ENCODE peak calls at places on chromosomes 1 and 21, in nine cellular contexts. D is heart right ventricle; T is CD8-positive, alpha-beta T cell; N is psoas muscle; K is Peyer's patch; C is cardiac muscle cell; G is lower lobe of right lung; Q is A549; O is upper lobe of right lung. V is an unnamed sample.

GRCh38 chr1:86016076-86016746 is 140.4 kb downstream of the COL24A1 start:
- DNase-seq in D (no peak), T (no peak), N (no peak), K (no peak), C (no peak), G (no peak), Q (no peak), O (no peak), V (no peak)

GRCh38 chr1:211920602-211921226 is 90.2 kb upstream of the LPGAT1 start:
- DNase-seq in D (no peak), T (no peak), N (no peak), K (no peak), C (no peak), G (no peak), Q (no peak), O (no peak), V (peak; percentile 72)

GRCh38 chr21:26715878-26716506 is 129.2 kb downstream of the ADAMTS1 start:
- DNase-seq in D (peak; percentile 48), T (peak; percentile 22), N (no peak), K (no peak), C (peak; percentile 73), G (peak; percentile 44), Q (peak; percentile 10), O (no peak), V (peak; percentile 69)

GRCh38 chr21:41170442-41170841 is 2.5 kb downstream of the BACE2 start:
- DNase-seq in D (peak; percentile 32), T (no peak), N (no peak), K (no peak), C (peak; percentile 68), G (no peak), Q (peak; percentile 56), O (no peak), V (peak; percentile 55)

GRCh38 chr1:192967901-192968300 is 91.3 kb downstream of the UCHL5 start:
- DNase-seq in D (no peak), T (no peak), N (no peak), K (no peak), C (no peak), G (no peak), Q (no peak), O (no peak), V (no peak)

GRCh38 chr1:26861286-26861701 is 1.7 kb upstream of the SFN start:
- DNase-seq in D (no peak), T (no peak), N (no peak), K (no peak), C (no peak), G (no peak), Q (peak; percentile 46), O (no peak), V (peak; percentile 30)

GRCh38 chr1:91827094-91828006 is 58.6 kb downstream of the TGFBR3 start:
- DNase-seq in D (peak; percentile 71), T (no peak), N (no peak), K (no peak), C (no peak), G (peak; percentile 57), Q (peak; percentile 24), O (no peak), V (no peak)

GRCh38 chr1:192660613-192661012 is 24.7 kb downstream of the RGS13 start:
- DNase-seq in D (no peak), T (no peak), N (no peak), K (no peak), C (no peak), G (no peak), Q (no peak), O (no peak), V (no peak)

GRCh38 chr1:9890224-9890731 is 19.8 kb downstream of the CTNNBIP1 start:
- DNase-seq in D (peak; percentile 63), T (no peak), N (peak; percentile 74), K (no peak), C (no peak), G (no peak), Q (peak; percentile 21), O (no peak), V (peak; percentile 88)

DNA sequence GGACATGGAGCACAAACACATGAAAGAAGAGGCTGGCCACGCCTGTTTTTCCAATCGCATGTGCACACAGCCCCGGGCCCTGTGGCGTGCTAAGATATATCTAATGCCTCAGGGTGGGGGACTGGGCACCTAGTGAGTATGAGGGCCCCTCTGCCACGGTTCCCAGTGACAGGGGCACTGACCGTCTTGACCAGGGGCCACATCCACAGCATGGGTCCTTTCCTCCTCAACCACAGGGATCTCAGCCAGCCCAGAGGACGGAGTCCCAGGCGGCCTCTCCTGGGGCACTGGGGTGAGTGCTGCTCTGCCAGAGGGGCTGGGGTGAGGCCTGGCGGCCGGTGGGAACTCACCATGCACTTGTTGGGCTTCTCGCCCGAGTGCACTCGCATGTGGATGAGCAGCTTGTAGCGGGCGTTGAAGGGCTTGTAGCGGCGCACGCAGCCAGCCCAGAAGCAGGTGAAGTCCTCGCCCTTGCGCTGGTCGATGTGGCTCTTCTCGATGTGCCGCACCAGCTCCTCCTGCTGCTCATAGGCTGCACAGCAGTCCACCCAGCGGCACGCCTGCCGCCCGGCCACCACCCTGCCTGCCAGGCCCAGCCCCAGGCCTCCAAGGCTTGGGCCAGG is 134.7 kb downstream of the DMRTB1 start:
- DNase-seq in D (no peak), T (no peak), N (no peak), K (no peak), C (peak; percentile 74), G (peak; percentile 69), Q (no peak), O (peak; percentile 84), V (no peak)
- TF ChIP-seq CTCF in D (peak; percentile 42), T (no peak), N (peak; percentile 28), K (no peak), C (peak; percentile 33), G (peak; percentile 45), Q (peak; percentile 17), O (peak; percentile 42), V (peak; percentile 13)

GRCh38 chr1:16017461-16018303 is at the start of gene HSPB7:
- DNase-seq in D (peak; percentile 90), T (no peak), N (peak; percentile 96), K (no peak), C (peak; percentile 97), G (peak; percentile 69), Q (no peak), O (peak; percentile 77), V (peak; percentile 96)
- H3K4me3 ChIP-seq in D (peak within 1 kb of the TSS; percentile 72), T (no peak within 1 kb of the TSS), N (peak within 1 kb of the TSS; percentile 84), K (peak within 1 kb of the TSS; percentile 46), C (peak within 1 kb of the TSS; percentile 42), G (peak within 1 kb of the TSS; percentile 37), Q (no peak within 1 kb of the TSS), O (peak within 1 kb of the TSS; percentile 33), V (peak within 1 kb of the TSS; percentile 60)

DNA sequence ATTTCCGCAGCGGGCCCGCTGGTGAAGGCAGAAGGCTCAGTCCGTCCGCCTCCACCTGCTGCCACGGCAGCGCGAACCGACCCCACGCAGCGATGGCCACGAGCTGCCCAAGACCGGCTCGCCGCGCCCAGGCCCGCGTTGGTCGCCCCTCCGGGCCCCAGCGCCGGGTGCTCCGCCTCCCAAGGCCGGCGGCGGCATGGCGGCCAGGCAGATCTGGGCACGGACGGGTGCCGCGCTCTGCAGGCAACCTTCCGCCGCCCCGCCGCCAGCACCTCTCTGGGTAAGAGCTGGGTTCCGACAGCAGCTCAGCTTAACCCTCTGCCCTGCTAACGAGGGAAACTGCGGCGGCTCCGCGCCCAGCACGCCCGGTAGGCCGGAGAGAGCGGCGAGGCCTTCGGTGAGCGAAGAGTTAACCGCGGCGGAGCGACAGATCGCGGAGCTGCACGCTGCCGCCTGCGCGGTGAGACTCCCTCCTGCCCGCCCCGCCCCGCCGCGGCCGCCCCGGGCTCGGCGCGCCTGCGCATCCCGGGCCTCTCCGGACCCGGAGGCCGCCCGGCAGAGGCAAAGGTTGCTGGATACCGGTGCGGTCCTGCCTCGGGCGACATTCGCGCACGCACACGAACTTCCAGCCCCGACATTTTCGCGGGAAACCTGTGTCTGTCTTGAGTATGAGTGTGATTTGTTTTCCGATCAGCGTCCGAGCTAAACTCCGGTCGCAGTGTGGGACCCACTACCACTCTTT is at the start of gene C1orf53:
- DNase-seq in D (peak; percentile 78), T (peak; percentile 62), N (peak; percentile 93), K (peak; percentile 72), C (peak; percentile 95), G (peak; percentile 92), Q (peak; percentile 94), O (peak; percentile 95), V (peak; percentile 84)
- TF ChIP-seq CTCF in D (no peak), T (no peak), N (peak; percentile 16), K (no peak), C (no peak), G (peak; percentile 10), Q (no peak), O (no peak), V (no peak)

GRCh38 chr1:81234237-81234636 is 566.5 kb upstream of the ADGRL2 start:
- DNase-seq in D (no peak), T (no peak), N (no peak), K (no peak), C (no peak), G (no peak), Q (no peak), O (no peak), V (no peak)

GRCh38 chr1:81232505-81232904 is 568.2 kb upstream of the ADGRL2 start:
- DNase-seq in D (no peak), T (no peak), N (no peak), K (no peak), C (no peak), G (no peak), Q (no peak), O (no peak), V (peak; percentile 14)

GRCh38 chr1:81242103-81242502 is 558.6 kb upstream of the ADGRL2 start:
- DNase-seq in D (no peak), T (no peak), N (no peak), K (no peak), C (no peak), G (no peak), Q (no peak), O (no peak), V (no peak)

GRCh38 chr1:81233591-81233990 is 567.1 kb upstream of the ADGRL2 start:
- DNase-seq in D (no peak), T (no peak), N (no peak), K (no peak), C (no peak), G (no peak), Q (no peak), O (no peak), V (no peak)

GRCh38 chr1:81237531-81238528 is 562.9 kb upstream of the ADGRL2 start:
- DNase-seq in D (no peak), T (no peak), N (no peak), K (no peak), C (no peak), G (no peak), Q (no peak), O (no peak), V (no peak)
- H3K4me3 ChIP-seq in D (peak overlapping the region; percentile 28), T (no peak overlapping the region), N (peak overlapping the region; percentile 37), K (peak overlapping the region; percentile 25), C (no peak overlapping the region), G (peak overlapping the region; percentile 39), Q (peak overlapping the region; percentile 27), O (peak overlapping the region; percentile 31), V (peak overlapping the region; percentile 39)

DNA sequence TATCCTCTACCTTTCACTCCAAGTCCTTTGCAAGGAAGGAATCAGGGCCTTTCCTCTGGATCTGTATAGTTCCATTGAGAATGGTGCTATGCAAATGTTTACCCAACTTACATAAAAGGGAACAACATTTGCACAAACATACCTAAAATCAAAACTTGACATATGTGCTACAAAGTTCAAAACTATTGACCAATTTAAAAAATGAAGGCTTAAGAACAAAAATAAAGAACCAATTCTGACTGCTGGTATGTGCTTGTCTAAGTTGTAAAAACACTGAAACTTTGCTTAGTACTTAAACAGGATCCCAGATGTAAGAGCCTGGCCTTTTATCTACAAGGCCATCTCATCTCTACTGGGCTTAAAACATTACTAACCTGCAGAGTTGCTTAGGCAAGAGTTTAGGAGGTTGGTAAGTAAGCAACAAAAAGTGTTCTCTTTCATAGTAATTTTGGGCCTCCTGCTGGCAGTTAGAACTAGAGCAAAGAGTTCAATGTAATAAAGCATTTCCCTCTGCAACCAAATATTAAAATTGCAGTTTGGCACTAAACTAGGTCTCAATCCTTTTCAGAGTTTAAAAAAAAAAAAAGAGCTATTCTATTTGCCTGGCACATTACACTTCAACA is 2.0 kb downstream of the SCMH1 start:
- DNase-seq in D (no peak), T (no peak), N (no peak), K (no peak), C (no peak), G (no peak), Q (peak; percentile 10), O (no peak), V (peak; percentile 67)
- TF ChIP-seq CTCF in D (peak; percentile 15), T (no peak), N (no peak), K (no peak), C (peak; percentile 54), G (no peak), Q (peak; percentile 43), O (peak; percentile 29), V (peak; percentile 55)

V was measured in fibroblast of the aortic adventitia.